ENCODE peak calls at places on chromosome 1, in eight cellular contexts. B is trophoblast cell; S is fibroblast of mammary gland; Z is HS-27A; F is neural progenitor cell; K is NCI-H1436; D is CD4-positive, alpha-beta memory T cell; X is bronchial epithelial cell. C is an unnamed sample.

GRCh38 chr1:212030936-212031528 is 4.3 kb downstream of the INTS7 start:
- DNase-seq in B (no peak), S (peak), Z (peak), F (no peak), K (no peak), D (no peak), X (peak), C (no peak)

GRCh38 chr1:59990470-59990869 is 63.9 kb upstream of the CYP2J2 start:
- DNase-seq in B (peak), S (no peak), Z (no peak), F (no peak), K (no peak), D (no peak), X (no peak), C (no peak)

GRCh38 chr1:161676958-161677689 is 14.2 kb downstream of the FCGR2B start:
- DNase-seq in B (no peak), S (no peak), Z (no peak), F (no peak), K (no peak), D (no peak), X (no peak), C (no peak)

GRCh38 chr1:61926597-61926996 is 184.3 kb downstream of the PATJ start:
- DNase-seq in B (no peak), S (no peak), Z (no peak), F (no peak), K (no peak), D (no peak), X (no peak), C (no peak)

GRCh38 chr1:15016001-15016400 is 137.5 kb upstream of the TMEM51 start:
- DNase-seq in B (no peak), S (no peak), Z (no peak), F (no peak), K (no peak), D (no peak), X (no peak), C (no peak)

GRCh38 chr1:33329600-33330305 is 8.9 kb upstream of the A3GALT2 start:
- DNase-seq in B (no peak), S (no peak), Z (no peak), F (no peak), K (no peak), D (no peak), X (no peak), C (no peak)

GRCh38 chr1:51316113-51316763 is 14.1 kb downstream of the TTC39A start:
- DNase-seq in B (no peak), S (no peak), Z (no peak), F (no peak), K (no peak), D (no peak), X (no peak), C (peak)

GRCh38 chr1:2840036-2840809 is 38.7 kb upstream of the TTC34 start:
- DNase-seq in B (no peak), S (no peak), Z (no peak), F (no peak), K (no peak), D (peak), X (no peak), C (no peak)

GRCh38 chr1:56838726-56839125 is 15.9 kb upstream of the C8A start:
- DNase-seq in B (no peak), S (peak), Z (no peak), F (no peak), K (no peak), D (no peak), X (peak), C (no peak)

GRCh38 chr1:233737341-233737740 is 123.4 kb downstream of the KCNK1 start:
- DNase-seq in B (peak), S (no peak), Z (no peak), F (no peak), K (no peak), D (no peak), X (no peak), C (no peak)

GRCh38 chr1:56063461-56063860 is 515.9 kb downstream of the PLPP3 start:
- DNase-seq in B (peak), S (no peak), Z (no peak), F (no peak), K (no peak), D (no peak), X (no peak), C (no peak)

GRCh38 chr1:17837631-17838030 is 82.5 kb downstream of the ACTL8 start:
- DNase-seq in B (no peak), S (peak), Z (no peak), F (no peak), K (no peak), D (no peak), X (no peak), C (no peak)

GRCh38 chr1:205066221-205066818 is 17.9 kb downstream of the TMEM81 start:
- DNase-seq in B (no peak), S (no peak), Z (no peak), F (peak), K (no peak), D (no peak), X (no peak), C (no peak)

GRCh38 chr1:24364605-24364974 is 45.4 kb downstream of the GRHL3 start:
- DNase-seq in B (no peak), S (peak), Z (no peak), F (peak), K (no peak), D (no peak), X (no peak), C (no peak)

GRCh38 chr1:47883963-47884362 is 113.2 kb downstream of the TRABD2B start:
- DNase-seq in B (no peak), S (no peak), Z (no peak), F (no peak), K (no peak), D (no peak), X (no peak), C (no peak)

GRCh38 chr1:112982853-112983539 is 27.0 kb upstream of the SLC16A1 start:
- DNase-seq in B (no peak), S (no peak), Z (no peak), F (no peak), K (no peak), D (no peak), X (no peak), C (no peak)

GRCh38 chr1:178031856-178032320 is 62.0 kb upstream of the RASAL2 start:
- DNase-seq in B (peak), S (peak), Z (peak), F (peak), K (peak), D (no peak), X (peak), C (peak)

GRCh38 chr1:47438321-47439150 is 692 bp downstream of the FOXD2 start:
- DNase-seq in B (no peak), S (no peak), Z (no peak), F (peak), K (no peak), D (peak), X (no peak), C (no peak)

GRCh38 chr1:31111290-31111951 is 45.9 kb upstream of the PUM1 start:
- DNase-seq in B (peak), S (peak), Z (no peak), F (peak), K (peak), D (no peak), X (peak), C (peak)

GRCh38 chr1:156281281-156282142 is 1.1 kb downstream of the SMG5 start:
- DNase-seq in B (peak), S (peak), Z (no peak), F (peak), K (peak), D (peak), X (peak), C (peak)

GRCh38 chr1:200405273-200405672 is 4.6 kb downstream of the ZNF281 start:
- DNase-seq in B (no peak), S (peak), Z (no peak), F (no peak), K (no peak), D (no peak), X (peak), C (no peak)

GRCh38 chr1:99457381-99458165 is 188.3 kb upstream of the PALMD start:
- DNase-seq in B (peak), S (peak), Z (no peak), F (no peak), K (no peak), D (no peak), X (peak), C (no peak)

GRCh38 chr1:15988856-15989736 is 13.2 kb upstream of the ZBTB17 start:
- DNase-seq in B (no peak), S (no peak), Z (no peak), F (no peak), K (no peak), D (no peak), X (no peak), C (no peak)

GRCh38 chr1:183365093-183365492 is 53.1 kb downstream of the NMNAT2 start:
- DNase-seq in B (no peak), S (no peak), Z (no peak), F (no peak), K (no peak), D (no peak), X (no peak), C (no peak)

GRCh38 chr1:21659099-21659923 is 9.8 kb downstream of the RAP1GAP start:
- DNase-seq in B (peak), S (peak), Z (no peak), F (peak), K (peak), D (peak), X (peak), C (peak)

GRCh38 chr1:12005488-12006166 is 13.7 kb upstream of the MIIP start:
- DNase-seq in B (no peak), S (no peak), Z (no peak), F (no peak), K (no peak), D (no peak), X (no peak), C (no peak)

C was measured in NCI-H2081.